ENCODE peak calls at places on chromosome 3, in four cellular contexts. One of them, this sample, is unnamed.

GRCh38 chr3:11671648-11672100 is 28.0 kb upstream of the VGLL4 start:
- DNase-seq in Peyer's patch: peak; percentile 55
- DNase-seq in fibroblast of pulmonary artery: peak; percentile 64
- DNase-seq in HuH-7: no peak
- DNase-seq in this sample: peak; percentile 33

GRCh38 chr3:67382551-67382950 is 271.9 kb downstream of the SUCLG2 start:
- DNase-seq in HuH-7: no peak
- DNase-seq in Peyer's patch: no peak
- DNase-seq in fibroblast of pulmonary artery: peak; percentile 14
- DNase-seq in this sample: no peak

GRCh38 chr3:51977449-51978142 is 2.7 kb downstream of the ABHD14A start:
- DNase-seq in HuH-7: no peak
- DNase-seq in fibroblast of pulmonary artery: no peak
- DNase-seq in Peyer's patch: no peak
- DNase-seq in this sample: no peak

GRCh38 chr3:9501226-9501625 is 52.4 kb downstream of the LHFPL4 start:
- DNase-seq in Peyer's patch: no peak
- DNase-seq in fibroblast of pulmonary artery: no peak
- DNase-seq in HuH-7: no peak
- DNase-seq in this sample: no peak

GRCh38 chr3:70763894-70764293 is 451.5 kb upstream of the MDFIC2 start:
- DNase-seq in Peyer's patch: no peak
- DNase-seq in HuH-7: no peak
- DNase-seq in fibroblast of pulmonary artery: no peak
- DNase-seq in this sample: no peak

GRCh38 chr3:100449214-100449613 is 43.2 kb upstream of the TMEM45A start:
- DNase-seq in fibroblast of pulmonary artery: no peak
- DNase-seq in Peyer's patch: no peak
- DNase-seq in HuH-7: no peak
- DNase-seq in this sample: no peak

GRCh38 chr3:129662230-129662629 is 55.8 kb upstream of the PLXND1 start:
- DNase-seq in Peyer's patch: no peak
- DNase-seq in HuH-7: no peak
- DNase-seq in fibroblast of pulmonary artery: no peak
- DNase-seq in this sample: no peak

GRCh38 chr3:23304424-23304823 is 101.3 kb downstream of the UBE2E2 start:
- DNase-seq in fibroblast of pulmonary artery: peak; percentile 44
- DNase-seq in HuH-7: no peak
- DNase-seq in Peyer's patch: no peak
- DNase-seq in this sample: no peak

GRCh38 chr3:20575153-20575552 is 389.1 kb upstream of the SGO1 start:
- DNase-seq in Peyer's patch: no peak
- DNase-seq in HuH-7: no peak
- DNase-seq in fibroblast of pulmonary artery: peak; percentile 74
- DNase-seq in this sample: no peak

GRCh38 chr3:57826952-57827723 is 71.0 kb downstream of the SLMAP start:
- DNase-seq in HuH-7: no peak
- DNase-seq in fibroblast of pulmonary artery: no peak
- DNase-seq in Peyer's patch: no peak
- DNase-seq in this sample: no peak

GRCh38 chr3:32532434-32532833 is 29.8 kb upstream of the CMTM6 start:
- DNase-seq in fibroblast of pulmonary artery: no peak
- DNase-seq in HuH-7: no peak
- DNase-seq in Peyer's patch: no peak
- DNase-seq in this sample: no peak

GRCh38 chr3:157467165-157467564 is 30.5 kb downstream of the PTX3 start:
- DNase-seq in fibroblast of pulmonary artery: peak; percentile 60
- DNase-seq in Peyer's patch: no peak
- DNase-seq in HuH-7: no peak
- DNase-seq in this sample: no peak

GRCh38 chr3:187777331-187778046 is 32.2 kb upstream of the BCL6 start:
- DNase-seq in HuH-7: no peak
- DNase-seq in Peyer's patch: peak; percentile 58
- DNase-seq in fibroblast of pulmonary artery: peak; percentile 7
- DNase-seq in this sample: no peak

GRCh38 chr3:27141668-27142067 is 227.5 kb downstream of the NEK10 start:
- DNase-seq in fibroblast of pulmonary artery: no peak
- DNase-seq in HuH-7: no peak
- DNase-seq in Peyer's patch: no peak
- DNase-seq in this sample: no peak

GRCh38 chr3:155131104-155131503 is 51.0 kb downstream of the MME start:
- DNase-seq in HuH-7: no peak
- DNase-seq in fibroblast of pulmonary artery: peak; percentile 73
- DNase-seq in Peyer's patch: peak; percentile 67
- DNase-seq in this sample: no peak

GRCh38 chr3:105790534-105790933 is 78.3 kb downstream of the CBLB start:
- DNase-seq in HuH-7: no peak
- DNase-seq in fibroblast of pulmonary artery: peak; percentile 4
- DNase-seq in Peyer's patch: no peak
- DNase-seq in this sample: no peak

GRCh38 chr3:62529230-62529629 is 155.9 kb upstream of the FEZF2 start:
- DNase-seq in fibroblast of pulmonary artery: peak; percentile 43
- DNase-seq in Peyer's patch: no peak
- DNase-seq in HuH-7: peak; percentile 3
- DNase-seq in this sample: peak; percentile 36

GRCh38 chr3:186097663-186098451 is 11.0 kb downstream of the ETV5 start:
- DNase-seq in HuH-7: peak; percentile 80
- DNase-seq in fibroblast of pulmonary artery: peak; percentile 94
- DNase-seq in Peyer's patch: peak; percentile 67
- DNase-seq in this sample: peak; percentile 86

GRCh38 chr3:21436846-21437245 is 314.2 kb downstream of the ZNF385D start:
- DNase-seq in Peyer's patch: no peak
- DNase-seq in HuH-7: no peak
- DNase-seq in fibroblast of pulmonary artery: no peak
- DNase-seq in this sample: no peak

GRCh38 chr3:71931930-71932329 is 147.0 kb upstream of the PROK2 start:
- DNase-seq in fibroblast of pulmonary artery: no peak
- DNase-seq in Peyer's patch: no peak
- DNase-seq in HuH-7: no peak
- DNase-seq in this sample: no peak

GRCh38 chr3:184289426-184289938 is 9.6 kb upstream of the PSMD2 start:
- DNase-seq in Peyer's patch: peak; percentile 67
- DNase-seq in fibroblast of pulmonary artery: peak; percentile 63
- DNase-seq in HuH-7: peak; percentile 89
- DNase-seq in this sample: peak; percentile 52

GRCh38 chr3:47850062-47850802 is 47.3 kb downstream of the DHX30 start:
- DNase-seq in Peyer's patch: no peak
- DNase-seq in fibroblast of pulmonary artery: peak; percentile 45
- DNase-seq in HuH-7: peak; percentile 69
- DNase-seq in this sample: no peak

GRCh38 chr3:154904328-154904727 is 175.8 kb upstream of the MME start:
- DNase-seq in fibroblast of pulmonary artery: peak; percentile 55
- DNase-seq in Peyer's patch: no peak
- DNase-seq in HuH-7: peak; percentile 7
- DNase-seq in this sample: no peak

GRCh38 chr3:179100652-179101051 is 29.0 kb upstream of the ZMAT3 start:
- DNase-seq in Peyer's patch: no peak
- DNase-seq in fibroblast of pulmonary artery: no peak
- DNase-seq in HuH-7: no peak
- DNase-seq in this sample: no peak

GRCh38 chr3:190238871-190239270 is 83.4 kb downstream of the CLDN1 start:
- DNase-seq in HuH-7: no peak
- DNase-seq in Peyer's patch: no peak
- DNase-seq in fibroblast of pulmonary artery: no peak
- DNase-seq in this sample: no peak

GRCh38 chr3:56180433-56180832 is 287.8 kb downstream of the ERC2 start:
- DNase-seq in Peyer's patch: no peak
- DNase-seq in fibroblast of pulmonary artery: no peak
- DNase-seq in HuH-7: no peak
- DNase-seq in this sample: no peak